ENCODE peak calls at places on chromosomes 16 and 17, in seven cellular contexts. Y is endothelial cell, G is Calu3, C is BE2C, S is fibroblast of the aortic adventitia, L is osteoblast, W is colonic mucosa. T is an unnamed sample.
A peak's percentile ranks its signal among the peaks of the same experiment; 100 is the strongest.

GRCh38 chr17:45221081-45221996 is at the start of gene FMNL1:
- DNase-seq in Y (no peak), G (peak; percentile 53), C (no peak), S (no peak), L (peak; percentile 91), W (peak; percentile 47), T (peak; percentile 65)

GRCh38 chr16:56225013-56225742 is 33.9 kb downstream of the GNAO1 start:
- DNase-seq in Y (no peak), G (no peak), C (no peak), S (no peak), L (no peak), W (no peak), T (no peak)

GRCh38 chr17:64773836-64774761 is 112.0 kb upstream of the SMURF2 start:
- DNase-seq in Y (peak; percentile 43), G (peak; percentile 85), C (peak; percentile 55), S (peak; percentile 51), L (peak; percentile 94), W (peak; percentile 90), T (no peak)

GRCh38 chr17:65850486-65850885 is 289.0 kb upstream of the AXIN2 start:
- DNase-seq in Y (no peak), G (no peak), C (no peak), S (peak; percentile 52), L (peak; percentile 79), W (no peak), T (no peak)

GRCh38 chr17:37614391-37614790 is 5.2 kb upstream of the SYNRG start:
- DNase-seq in Y (no peak), G (no peak), C (no peak), S (peak; percentile 43), L (peak; percentile 91), W (no peak), T (no peak)

GRCh38 chr16:25897677-25898076 is 205.9 kb downstream of the HS3ST4 start:
- DNase-seq in Y (no peak), G (no peak), C (no peak), S (no peak), L (no peak), W (no peak), T (no peak)

GRCh38 chr17:2396568-2397246 is 4.2 kb downstream of the MNT start:
- DNase-seq in Y (peak; percentile 80), G (peak; percentile 89), C (peak; percentile 92), S (peak; percentile 98), L (peak; percentile 99), W (peak; percentile 95), T (peak; percentile 94)

GRCh38 chr16:59698341-59698979 is 964.3 kb upstream of the GOT2 start:
- DNase-seq in Y (no peak), G (no peak), C (no peak), S (no peak), L (peak; percentile 58), W (no peak), T (no peak)

GRCh38 chr17:75457047-75457654 is 716 bp downstream of the TMEM94 start:
- DNase-seq in Y (peak; percentile 41), G (peak; percentile 32), C (peak; percentile 76), S (peak; percentile 54), L (peak; percentile 86), W (peak; percentile 52), T (no peak)

GRCh38 chr16:31472559-31473203 is 729 bp downstream of the TGFB1I1 start:
- DNase-seq in Y (peak; percentile 64), G (peak; percentile 54), C (peak; percentile 95), S (peak; percentile 91), L (peak; percentile 100), W (peak; percentile 92), T (peak; percentile 86)

GRCh38 chr16:22692916-22693646 is 120.9 kb upstream of the HS3ST2 start:
- DNase-seq in Y (no peak), G (no peak), C (no peak), S (no peak), L (no peak), W (no peak), T (no peak)

GRCh38 chr16:12319464-12320030 is 343.0 kb downstream of the SNX29 start:
- DNase-seq in Y (no peak), G (no peak), C (peak; percentile 22), S (no peak), L (no peak), W (no peak), T (no peak)

GRCh38 chr17:56028837-56029236 is 124.4 kb upstream of the ANKFN1 start:
- DNase-seq in Y (no peak), G (no peak), C (no peak), S (no peak), L (no peak), W (no peak), T (no peak)

GRCh38 chr17:82950525-82951102 is 110.8 kb upstream of the ZNF750 start:
- DNase-seq in Y (no peak), G (no peak), C (no peak), S (no peak), L (no peak), W (no peak), T (peak; percentile 6)

GRCh38 chr16:8686879-8687278 is 12.5 kb downstream of the ABAT start:
- DNase-seq in Y (no peak), G (no peak), C (no peak), S (no peak), L (no peak), W (peak; percentile 24), T (no peak)

GRCh38 chr17:33389506-33390141 is 96.5 kb upstream of the ASIC2 start:
- DNase-seq in Y (no peak), G (no peak), C (no peak), S (peak; percentile 1), L (no peak), W (no peak), T (no peak)

GRCh38 chr16:85718682-85719081 is 29.9 kb upstream of the GINS2 start:
- DNase-seq in Y (peak; percentile 56), G (peak; percentile 77), C (peak; percentile 63), S (no peak), L (peak; percentile 81), W (peak; percentile 40), T (peak; percentile 35)

GRCh38 chr17:70677783-70678647 is 508.7 kb downstream of the KCNJ2 start:
- DNase-seq in Y (no peak), G (no peak), C (no peak), S (no peak), L (no peak), W (no peak), T (no peak)

GRCh38 chr16:58029410-58029809 is 3.9 kb downstream of the MMP15 start:
- DNase-seq in Y (no peak), G (no peak), C (no peak), S (no peak), L (peak; percentile 82), W (no peak), T (peak; percentile 67)

GRCh38 chr17:8120520-8121443 is 2.5 kb upstream of the ALOXE3 start:
- DNase-seq in Y (peak; percentile 71), G (peak; percentile 85), C (peak; percentile 65), S (peak; percentile 76), L (peak; percentile 95), W (peak; percentile 87), T (peak; percentile 71)

GRCh38 chr16:1839554-1839953 is 12.5 kb downstream of the FAHD1 start:
- DNase-seq in Y (no peak), G (no peak), C (no peak), S (peak; percentile 72), L (no peak), W (no peak), T (no peak)

GRCh38 chr16:11735801-11736200 is 6.9 kb downstream of the TXNDC11 start:
- DNase-seq in Y (no peak), G (no peak), C (no peak), S (no peak), L (no peak), W (no peak), T (no peak)

GRCh38 chr17:27352481-27353460 is 58.9 kb downstream of the WSB1 start:
- DNase-seq in Y (no peak), G (no peak), C (no peak), S (peak; percentile 66), L (no peak), W (peak; percentile 29), T (no peak)

DNA sequence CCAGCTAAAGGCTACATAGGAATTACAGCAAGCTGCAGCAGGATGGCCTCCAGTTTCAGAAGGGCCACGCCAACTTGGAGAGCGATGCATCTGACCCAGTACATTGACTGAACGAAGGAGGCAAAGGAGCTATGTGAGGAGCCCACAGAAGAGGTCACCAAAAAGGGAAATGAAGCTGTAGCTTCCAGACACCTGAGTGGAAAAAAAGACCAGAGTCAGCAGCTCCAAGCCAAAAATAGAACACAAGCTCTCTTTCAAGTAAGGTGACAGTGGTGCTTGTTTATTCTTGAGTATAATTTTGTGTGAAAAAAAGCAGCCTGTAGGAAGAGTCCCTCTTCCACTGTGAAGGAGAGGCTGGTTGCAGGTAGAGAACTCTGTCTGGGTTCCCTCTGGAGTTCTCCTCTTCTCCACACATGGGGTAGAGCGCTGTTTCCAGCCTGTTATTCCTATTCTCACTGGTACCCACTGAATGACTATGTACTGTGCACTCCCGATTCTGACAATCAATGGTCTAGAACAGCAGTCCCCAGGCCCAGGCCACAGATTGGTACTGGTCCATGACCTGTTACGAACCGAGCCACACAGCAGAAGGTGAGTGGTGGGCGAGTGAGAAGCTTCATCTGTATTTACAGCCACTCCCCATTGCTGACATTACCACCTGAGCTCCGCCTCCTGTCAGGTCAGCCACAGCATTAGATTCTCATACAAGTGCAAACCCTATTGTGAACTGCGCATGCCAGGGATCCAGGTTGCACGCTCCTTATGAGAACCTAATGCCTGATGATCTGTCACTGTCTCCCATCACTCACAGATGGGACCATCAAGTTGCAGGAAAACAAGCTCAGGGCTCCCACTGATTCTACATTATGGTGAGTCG is 15.1 kb downstream of the CCL4 start:
- DNase-seq in Y (no peak), G (no peak), C (no peak), S (no peak), L (no peak), W (no peak), T (no peak)
- TF ChIP-seq CTCF in Y (no peak), G (no peak), C (no peak), S (no peak), L (no peak), W (no peak), T (no peak)

GRCh38 chr16:19286827-19287226 is 1.3 kb downstream of the CLEC19A start:
- DNase-seq in Y (no peak), G (no peak), C (no peak), S (no peak), L (no peak), W (no peak), T (no peak)
- TF ChIP-seq CTCF in Y (no peak), G (no peak), C (no peak), S (no peak), L (no peak), W (no peak), T (no peak)

GRCh38 chr16:54657058-54657708 is 273.5 kb upstream of the IRX5 start:
- DNase-seq in Y (no peak), G (peak; percentile 59), C (peak; percentile 17), S (peak; percentile 84), L (peak; percentile 59), W (no peak), T (no peak)
- TF ChIP-seq CTCF in Y (no peak), G (no peak), C (no peak), S (no peak), L (no peak), W (no peak), T (no peak)

DNA sequence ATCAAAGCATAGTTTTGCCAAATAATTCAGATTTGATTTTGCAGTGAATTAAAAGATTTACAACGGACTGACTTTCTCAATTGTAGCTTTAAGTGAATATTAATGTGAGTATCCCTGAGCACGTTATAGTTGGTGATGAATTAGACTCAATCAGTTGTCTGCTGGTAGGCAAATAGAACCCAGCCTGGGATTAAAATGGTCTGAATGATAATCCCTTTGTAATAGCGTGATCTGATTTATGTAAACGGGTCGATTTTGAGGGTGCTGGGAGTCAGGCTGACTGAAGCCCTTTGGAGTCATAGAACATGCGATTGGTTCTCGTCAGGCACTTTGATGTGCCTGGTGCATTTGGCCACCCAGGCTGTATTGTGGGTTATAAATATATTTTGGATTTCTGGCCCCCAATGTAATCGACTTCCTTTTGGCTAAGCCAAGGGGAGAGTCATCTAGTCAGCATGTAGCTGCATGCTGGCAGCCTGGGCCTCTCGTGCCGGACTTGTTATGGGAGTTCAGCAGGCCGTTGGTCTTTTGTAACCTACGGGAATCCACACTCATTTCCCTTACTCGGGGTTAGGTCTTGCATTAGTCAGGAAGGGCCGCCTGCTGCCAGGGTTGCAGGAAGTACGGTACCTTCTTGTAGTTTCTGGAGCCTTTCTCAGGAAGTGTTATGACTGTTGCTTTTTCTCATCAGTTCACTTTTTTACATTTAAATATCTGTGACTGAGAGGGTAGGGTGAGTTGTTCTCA is 5.4 kb downstream of the PGS1 start:
- DNase-seq in Y (peak; percentile 55), G (no peak), C (no peak), S (peak; percentile 99), L (peak; percentile 97), W (peak; percentile 45), T (no peak)
- TF ChIP-seq CTCF in Y (no peak), G (no peak), C (no peak), S (no peak), L (no peak), W (no peak), T (no peak)

T was measured in Peyer's patch.